ENCODE peak calls at places on chromosomes 6 and 20, in ten cellular contexts. V is breast epithelium, R is vagina, K is stomach, U is Peyer's patch, E is esophagus squamous epithelium, O is heart left ventricle, F is tibial nerve, S is H54, B is A549. Z is an unnamed sample.

GRCh38 chr6:154070657-154071056 is 31.6 kb downstream of the OPRM1 start:
- DNase-seq in R (no peak), K (no peak), E (no peak), U (no peak), S (no peak), V (no peak), O (no peak), B (no peak), F (no peak), Z (no peak)

GRCh38 chr6:116010400-116011095 is 50.1 kb downstream of the FRK start:
- DNase-seq in S (no peak), R (no peak), V (peak; percentile 61), F (peak; percentile 78), O (peak; percentile 64), K (peak; percentile 75), U (peak; percentile 89), B (peak; percentile 69), E (no peak), Z (peak; percentile 79)

GRCh38 chr6:152572395-152573061 is 64.6 kb downstream of the SYNE1 start:
- DNase-seq in F (no peak), S (no peak), E (no peak), U (no peak), V (no peak), O (no peak), B (no peak), R (no peak), K (no peak), Z (no peak)

GRCh38 chr20:62892348-62893304 is 31.0 kb upstream of the TCFL5 start:
- DNase-seq in U (no peak), S (no peak), K (no peak), O (no peak), R (no peak), E (no peak), V (no peak), F (no peak), B (no peak), Z (no peak)

GRCh38 chr20:32980131-32980941 is 23.9 kb downstream of the SUN5 start:
- DNase-seq in S (no peak), O (no peak), R (no peak), F (peak; percentile 9), E (no peak), U (no peak), K (no peak), B (no peak), V (no peak), Z (no peak)

GRCh38 chr6:29710281-29710941 is 12.8 kb upstream of the HLA-F start:
- DNase-seq in S (no peak), B (no peak), K (no peak), E (no peak), F (no peak), R (no peak), O (no peak), V (no peak), U (no peak), Z (no peak)

GRCh38 chr6:27275025-27275956 is 27.8 kb downstream of the PRSS16 start:
- DNase-seq in F (no peak), R (no peak), O (no peak), K (no peak), S (no peak), U (no peak), V (no peak), E (no peak), B (peak; percentile 70), Z (no peak)

GRCh38 chr6:156009656-156010055 is 554.0 kb upstream of the NOX3 start:
- DNase-seq in R (no peak), F (no peak), O (no peak), K (no peak), B (no peak), E (no peak), V (no peak), S (no peak), U (no peak), Z (no peak)

DNA sequence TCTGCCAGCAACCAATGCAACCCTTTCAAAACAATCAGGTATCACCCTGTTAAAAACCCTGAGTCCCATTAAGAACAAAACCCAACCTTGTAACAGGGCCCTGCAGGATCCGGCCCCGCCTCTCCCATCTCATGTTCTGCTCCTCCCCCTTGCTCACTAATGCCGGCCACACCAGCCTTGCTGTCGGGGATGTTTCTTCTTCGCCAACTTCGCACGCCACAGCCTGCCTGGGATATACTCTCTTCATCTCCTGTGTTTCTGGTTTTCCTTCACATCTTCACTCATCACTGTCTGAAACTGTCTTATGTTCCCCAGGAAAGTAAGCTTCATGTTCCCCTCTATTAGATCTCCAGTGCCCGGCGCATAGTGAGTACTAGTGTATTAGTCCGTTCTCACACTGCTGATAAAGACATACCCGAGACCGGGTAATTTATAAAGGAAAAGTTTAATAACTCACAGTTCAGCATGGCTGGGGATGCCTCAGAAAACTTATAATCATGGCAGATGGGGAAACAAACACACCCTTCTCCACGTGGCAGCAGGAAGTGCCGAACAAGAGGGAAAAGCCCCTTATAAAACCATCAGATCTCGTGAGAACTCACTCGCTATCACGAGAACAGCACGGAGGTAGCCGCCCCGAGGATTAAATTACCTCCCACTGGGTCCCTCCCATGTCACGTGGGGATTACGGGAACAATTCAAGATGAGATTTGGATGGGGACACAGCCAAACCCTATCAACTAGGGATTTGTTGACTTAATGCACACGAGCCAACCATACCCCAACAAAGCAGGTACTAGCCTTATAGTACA is 5.1 kb downstream of the TP53RK start:
- DNase-seq in F (peak; percentile 32), U (no peak), K (peak; percentile 67), O (no peak), V (peak; percentile 49), S (no peak), R (no peak), E (no peak), B (no peak), Z (no peak)
- TF ChIP-seq POLR2A in F (no peak), U (no peak), K (no peak), O (no peak), V (no peak), S (no peak), R (no peak), E (no peak), B (no peak), Z (peak; percentile 10)

GRCh38 chr6:31180500-31180899 is 10.0 kb upstream of the POU5F1 start:
- DNase-seq in V (peak; percentile 78), B (no peak), R (no peak), S (peak; percentile 93), U (peak; percentile 58), F (no peak), E (no peak), K (no peak), O (peak; percentile 87), Z (peak; percentile 67)

GRCh38 chr6:31187780-31188194 is 17.3 kb upstream of the POU5F1 start:
- DNase-seq in S (no peak), K (no peak), R (no peak), E (no peak), F (no peak), O (no peak), U (no peak), V (no peak), B (no peak), Z (no peak)

GRCh38 chr6:31190488-31190887 is 20.0 kb upstream of the POU5F1 start:
- DNase-seq in B (no peak), U (no peak), S (no peak), F (no peak), O (no peak), R (no peak), K (no peak), E (no peak), V (no peak), Z (no peak)

DNA sequence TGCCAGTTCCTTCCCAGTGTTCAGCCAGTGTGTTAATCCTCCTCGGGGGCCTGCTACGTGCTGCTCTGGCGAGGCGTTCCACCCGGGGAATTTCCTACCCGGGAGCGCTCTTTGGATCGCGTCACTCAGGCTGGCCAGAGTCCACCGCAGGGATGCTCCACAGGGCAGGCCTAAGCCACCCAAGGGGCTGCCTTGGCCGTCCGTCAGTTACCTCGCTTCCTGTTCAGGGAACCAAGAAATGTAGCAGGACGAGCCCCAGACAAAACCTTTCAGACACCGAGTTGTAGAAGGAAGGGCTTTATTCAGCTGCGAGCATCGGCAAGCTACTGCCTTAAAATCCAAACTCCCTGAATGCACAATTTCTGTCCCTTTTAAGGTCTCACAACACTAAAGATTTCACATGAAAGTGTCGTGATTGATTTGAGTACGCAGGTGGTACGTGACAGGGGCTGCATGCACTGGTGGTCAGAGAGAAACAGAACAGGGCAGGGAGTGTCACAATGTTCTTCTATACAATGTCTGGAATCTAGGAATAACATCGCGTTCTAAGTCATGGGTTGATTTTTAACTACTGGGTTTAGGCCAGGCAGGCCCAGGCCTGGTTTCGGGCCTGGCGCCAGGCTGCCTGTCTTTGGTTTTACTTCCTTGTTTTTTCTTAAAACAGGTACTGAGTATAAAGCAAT is 15.7 kb upstream of the POU5F1 start:
- DNase-seq in E (no peak), B (peak; percentile 82), S (no peak), U (peak; percentile 91), V (peak; percentile 79), K (peak; percentile 85), O (peak; percentile 88), F (no peak), R (peak; percentile 81), Z (peak; percentile 90)
- TF ChIP-seq POLR2A in E (no peak), B (no peak), S (no peak), U (peak; percentile 66), V (no peak), K (no peak), O (no peak), F (no peak), R (no peak), Z (peak; percentile 55)

GRCh38 chr6:33010356-33010755 is 965 bp upstream of the HLA-DOA start:
- DNase-seq in K (no peak), U (no peak), B (no peak), F (no peak), O (no peak), E (no peak), S (no peak), R (no peak), V (no peak), Z (no peak)

GRCh38 chr6:33007831-33008395 is 1.5 kb downstream of the HLA-DOA start:
- DNase-seq in B (no peak), F (no peak), R (no peak), E (no peak), S (no peak), K (no peak), O (no peak), V (no peak), U (no peak), Z (no peak)

GRCh38 chr6:33004940-33005339 is 4.5 kb downstream of the HLA-DOA start:
- DNase-seq in F (no peak), V (no peak), U (no peak), S (no peak), B (no peak), K (no peak), O (no peak), R (no peak), E (no peak), Z (no peak)

GRCh38 chr6:33013608-33014007 is 4.2 kb upstream of the HLA-DOA start:
- DNase-seq in B (no peak), O (no peak), R (no peak), S (no peak), F (no peak), V (no peak), E (no peak), U (no peak), K (no peak), Z (no peak)

GRCh38 chr6:33008944-33009861 is at the start of gene HLA-DOA:
- DNase-seq in S (peak; percentile 17), K (no peak), O (no peak), V (no peak), R (no peak), B (peak; percentile 9), U (peak; percentile 87), F (no peak), E (no peak), Z (no peak)
- TF ChIP-seq POLR2A in S (no peak), K (no peak), O (no peak), V (no peak), R (no peak), B (no peak), U (no peak), F (peak; percentile 33), E (no peak), Z (no peak)

DNA sequence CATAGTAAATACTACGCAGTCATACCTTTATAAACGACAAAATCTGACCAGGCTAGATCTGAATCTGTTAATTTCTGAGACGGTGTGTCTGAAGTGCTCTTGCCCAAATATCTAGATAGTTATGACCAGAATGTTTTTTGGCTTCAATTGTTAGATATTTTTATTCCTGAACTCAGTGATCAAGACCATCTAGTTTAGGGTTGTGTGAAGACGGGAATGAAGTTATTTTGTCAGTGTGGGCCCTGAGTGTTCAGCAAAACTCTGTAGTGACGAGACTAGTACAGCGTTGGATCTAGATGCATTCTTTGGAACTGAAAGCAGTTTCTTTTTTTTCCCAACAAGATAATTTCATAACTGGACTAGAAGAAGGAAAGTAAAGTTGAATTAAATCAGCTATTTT is 3.1 kb downstream of the STXBP5 start:
- DNase-seq in V (no peak), S (no peak), K (no peak), U (no peak), F (no peak), E (no peak), O (no peak), B (no peak), R (no peak), Z (no peak)
- TF ChIP-seq POLR2A in V (no peak), S (no peak), K (no peak), U (no peak), F (no peak), E (no peak), O (no peak), B (no peak), R (no peak), Z (no peak)

Z was measured in right lobe of liver.